ENCODE peak calls at places on chromosomes 13 and 19, in seven cellular contexts. One of them, this sample, is unnamed.

GRCh38 chr13:73355134-73355533 is 296.3 kb downstream of the KLF5 start:
- DNase-seq in AG04450: no peak
- DNase-seq in stimulated activated CD4-positive, alpha-beta T cell treated with anti-CD3 and anti-CD28 coated beads, Interleukin-4, amount 100 ng/mL, for 48 hours: no peak
- DNase-seq in EH: no peak
- DNase-seq in GM12865: no peak
- DNase-seq in cardiac fibroblast: no peak
- DNase-seq in aorta: no peak
- DNase-seq in this sample: no peak

GRCh38 chr13:21365574-21365973 is 93.5 kb downstream of the ZDHHC20 start:
- DNase-seq in EH: no peak
- DNase-seq in aorta: no peak
- DNase-seq in stimulated activated CD4-positive, alpha-beta T cell treated with anti-CD3 and anti-CD28 coated beads, Interleukin-4, amount 100 ng/mL, for 48 hours: no peak
- DNase-seq in AG04450: no peak
- DNase-seq in cardiac fibroblast: no peak
- DNase-seq in GM12865: no peak
- DNase-seq in this sample: no peak

GRCh38 chr13:110236831-110237261 is 70.1 kb downstream of the COL4A1 start:
- DNase-seq in EH: no peak
- DNase-seq in aorta: no peak
- DNase-seq in GM12865: no peak
- DNase-seq in cardiac fibroblast: peak
- DNase-seq in stimulated activated CD4-positive, alpha-beta T cell treated with anti-CD3 and anti-CD28 coated beads, Interleukin-4, amount 100 ng/mL, for 48 hours: no peak
- DNase-seq in AG04450: no peak
- DNase-seq in this sample: no peak

GRCh38 chr19:15402411-15403150 is 16.2 kb downstream of the AKAP8L start:
- DNase-seq in AG04450: no peak
- DNase-seq in aorta: no peak
- DNase-seq in stimulated activated CD4-positive, alpha-beta T cell treated with anti-CD3 and anti-CD28 coated beads, Interleukin-4, amount 100 ng/mL, for 48 hours: no peak
- DNase-seq in cardiac fibroblast: no peak
- DNase-seq in EH: no peak
- DNase-seq in GM12865: no peak
- DNase-seq in this sample: no peak

GRCh38 chr13:40145139-40145538 is 489.7 kb downstream of the COG6 start:
- DNase-seq in aorta: no peak
- DNase-seq in GM12865: no peak
- DNase-seq in cardiac fibroblast: no peak
- DNase-seq in EH: no peak
- DNase-seq in stimulated activated CD4-positive, alpha-beta T cell treated with anti-CD3 and anti-CD28 coated beads, Interleukin-4, amount 100 ng/mL, for 48 hours: peak
- DNase-seq in AG04450: no peak
- DNase-seq in this sample: no peak

GRCh38 chr19:2302319-2303208 is 5.4 kb downstream of the LINGO3 start:
- DNase-seq in cardiac fibroblast: peak
- DNase-seq in aorta: no peak
- DNase-seq in GM12865: no peak
- DNase-seq in EH: peak
- DNase-seq in AG04450: no peak
- DNase-seq in stimulated activated CD4-positive, alpha-beta T cell treated with anti-CD3 and anti-CD28 coated beads, Interleukin-4, amount 100 ng/mL, for 48 hours: no peak
- DNase-seq in this sample: no peak

GRCh38 chr13:114087430-114087829 is 45.0 kb downstream of the RASA3 start:
- DNase-seq in cardiac fibroblast: no peak
- DNase-seq in AG04450: no peak
- DNase-seq in aorta: no peak
- DNase-seq in EH: no peak
- DNase-seq in GM12865: no peak
- DNase-seq in stimulated activated CD4-positive, alpha-beta T cell treated with anti-CD3 and anti-CD28 coated beads, Interleukin-4, amount 100 ng/mL, for 48 hours: no peak
- DNase-seq in this sample: no peak

GRCh38 chr19:28553005-28553404 is 659.9 kb downstream of the UQCRFS1 start:
- DNase-seq in aorta: no peak
- DNase-seq in GM12865: no peak
- DNase-seq in EH: no peak
- DNase-seq in AG04450: no peak
- DNase-seq in cardiac fibroblast: no peak
- DNase-seq in stimulated activated CD4-positive, alpha-beta T cell treated with anti-CD3 and anti-CD28 coated beads, Interleukin-4, amount 100 ng/mL, for 48 hours: no peak
- DNase-seq in this sample: no peak

GRCh38 chr13:80339841-80340642 is 884 bp downstream of the SPRY2 start:
- DNase-seq in AG04450: no peak
- DNase-seq in aorta: peak
- DNase-seq in cardiac fibroblast: peak
- DNase-seq in stimulated activated CD4-positive, alpha-beta T cell treated with anti-CD3 and anti-CD28 coated beads, Interleukin-4, amount 100 ng/mL, for 48 hours: no peak
- DNase-seq in GM12865: peak
- DNase-seq in EH: peak
- DNase-seq in this sample: peak

GRCh38 chr19:55383789-55384575 is at the start of gene TMEM238:
- DNase-seq in cardiac fibroblast: peak
- DNase-seq in GM12865: peak
- DNase-seq in EH: peak
- DNase-seq in AG04450: no peak
- DNase-seq in stimulated activated CD4-positive, alpha-beta T cell treated with anti-CD3 and anti-CD28 coated beads, Interleukin-4, amount 100 ng/mL, for 48 hours: peak
- DNase-seq in aorta: peak
- DNase-seq in this sample: no peak

GRCh38 chr13:72696590-72696989 is 30.8 kb downstream of the MZT1 start:
- DNase-seq in cardiac fibroblast: peak
- DNase-seq in AG04450: no peak
- DNase-seq in EH: peak
- DNase-seq in GM12865: no peak
- DNase-seq in aorta: no peak
- DNase-seq in stimulated activated CD4-positive, alpha-beta T cell treated with anti-CD3 and anti-CD28 coated beads, Interleukin-4, amount 100 ng/mL, for 48 hours: no peak
- DNase-seq in this sample: peak

GRCh38 chr19:39506944-39507714 is 7.8 kb upstream of the SELENOV start:
- DNase-seq in GM12865: peak
- DNase-seq in aorta: no peak
- DNase-seq in stimulated activated CD4-positive, alpha-beta T cell treated with anti-CD3 and anti-CD28 coated beads, Interleukin-4, amount 100 ng/mL, for 48 hours: peak
- DNase-seq in EH: peak
- DNase-seq in AG04450: no peak
- DNase-seq in cardiac fibroblast: peak
- DNase-seq in this sample: peak

This sample was measured in SK-MEL-5.